ENCODE peak calls at places on chromosomes 6 and 20, in nine cellular contexts. A is brain microvascular endothelial cell, I is PC-3, C is OCI-LY7, Z is endothelial cell of umbilical vein, F is fibroblast of lung, B is heart right ventricle, D is epithelial cell of esophagus, T is GM12865. E is an unnamed sample.

GRCh38 chr6:54801669-54802068 is 44.9 kb upstream of the FAM83B start:
- DNase-seq in C (no peak), B (no peak), Z (peak), T (no peak), F (peak), A (peak), I (peak), D (peak), E (peak)

GRCh38 chr20:50624351-50625016 is 66.9 kb downstream of the RIPOR3 start:
- DNase-seq in C (peak), T (no peak), B (no peak), I (peak), D (peak), F (no peak), A (no peak), Z (no peak), E (no peak)

GRCh38 chr6:27502508-27503435 is 29.9 kb upstream of the ZNF184 start:
- DNase-seq in Z (peak), T (peak), I (peak), D (peak), C (peak), F (peak), B (peak), A (peak), E (peak)

GRCh38 chr20:44073011-44073674 is 113.8 kb downstream of the JPH2 start:
- DNase-seq in Z (no peak), F (no peak), B (no peak), I (no peak), C (no peak), D (no peak), T (no peak), A (no peak), E (no peak)

GRCh38 chr6:13470240-13471140 is 16.9 kb downstream of the GFOD1 start:
- DNase-seq in C (no peak), A (no peak), D (no peak), I (no peak), T (no peak), Z (no peak), B (no peak), F (no peak), E (no peak)

GRCh38 chr20:56929606-56930005 is 300.5 kb downstream of the TFAP2C start:
- DNase-seq in Z (no peak), F (no peak), B (no peak), D (no peak), A (no peak), I (no peak), C (no peak), T (no peak), E (no peak)

GRCh38 chr6:18506387-18507017 is 119.4 kb downstream of the RNF144B start:
- DNase-seq in Z (no peak), B (no peak), F (peak), D (no peak), T (no peak), A (peak), I (peak), C (no peak), E (no peak)

GRCh38 chr6:1765160-1765900 is 155.6 kb downstream of the FOXC1 start:
- DNase-seq in F (no peak), D (no peak), C (no peak), I (no peak), A (no peak), T (no peak), Z (peak), B (no peak), E (no peak)

GRCh38 chr6:111602481-111603404 is 2.9 kb downstream of the TRAF3IP2 start:
- DNase-seq in F (peak), Z (peak), I (no peak), C (no peak), A (peak), T (no peak), D (peak), B (peak), E (peak)

GRCh38 chr20:32454164-32455145 is 96.3 kb downstream of the ASXL1 start:
- DNase-seq in A (no peak), Z (no peak), D (no peak), T (no peak), B (no peak), C (no peak), I (no peak), F (no peak), E (no peak)

GRCh38 chr6:158536891-158537798 is 22.7 kb upstream of the TMEM181 start:
- DNase-seq in D (peak), A (no peak), B (no peak), F (peak), I (peak), T (no peak), C (no peak), Z (no peak), E (no peak)

GRCh38 chr20:32018269-32019155 is 8.3 kb downstream of the CCM2L start:
- DNase-seq in C (peak), Z (peak), A (no peak), D (peak), T (no peak), F (no peak), I (peak), B (peak), E (no peak)

GRCh38 chr6:2865270-2866182 is 23.9 kb upstream of the SERPINB1 start:
- DNase-seq in C (no peak), A (no peak), T (no peak), D (peak), Z (peak), I (no peak), B (no peak), F (peak), E (peak)

GRCh38 chr6:68082086-68082485 is 553.0 kb upstream of the ADGRB3 start:
- DNase-seq in D (no peak), A (peak), I (no peak), F (no peak), C (no peak), T (no peak), Z (no peak), B (no peak), E (peak)

GRCh38 chr20:29743101-29743931 is 1514.1 kb upstream of the DEFB115 start:
- DNase-seq in T (no peak), D (no peak), I (no peak), A (no peak), C (no peak), F (no peak), Z (no peak), B (no peak), E (no peak)

GRCh38 chr20:17556842-17557674 is 12.8 kb upstream of the DSTN start:
- DNase-seq in A (no peak), T (no peak), Z (peak), I (peak), B (peak), D (peak), F (peak), C (no peak), E (peak)

GRCh38 chr6:130282234-130282995 is 59.7 kb upstream of the SAMD3 start:
- DNase-seq in I (peak), A (peak), B (no peak), Z (peak), C (peak), D (peak), T (peak), F (peak), E (peak)

GRCh38 chr20:48531505-48531904 is 296.3 kb downstream of the PREX1 start:
- DNase-seq in C (no peak), T (no peak), Z (no peak), I (no peak), B (no peak), A (no peak), D (no peak), F (peak), E (no peak)

GRCh38 chr6:79201935-79202334 is 32.5 kb downstream of the HMGN3 start:
- DNase-seq in D (no peak), B (no peak), I (no peak), C (no peak), T (no peak), F (no peak), A (no peak), Z (no peak), E (no peak)
- TF ChIP-seq CTCF in D (no peak), B (no peak), I (no peak), C (no peak), T (no peak), F (no peak), A (no peak), Z (no peak), E (no peak)

GRCh38 chr20:51799586-51799985 is 2.7 kb downstream of the SALL4 start:
- DNase-seq in B (no peak), I (no peak), F (no peak), A (no peak), T (no peak), D (no peak), C (no peak), Z (no peak), E (no peak)

GRCh38 chr20:51800132-51800721 is 2.1 kb downstream of the SALL4 start:
- DNase-seq in F (peak), A (no peak), D (peak), C (peak), Z (peak), B (peak), I (peak), T (peak), E (peak)

GRCh38 chr20:51800769-51801219 is 1.5 kb downstream of the SALL4 start:
- DNase-seq in Z (peak), B (no peak), T (no peak), F (peak), I (peak), C (no peak), A (no peak), D (peak), E (peak)

GRCh38 chr20:51802170-51802745 is at the start of gene SALL4:
- DNase-seq in F (peak), C (no peak), T (no peak), I (no peak), A (no peak), D (no peak), Z (no peak), B (no peak), E (no peak)

GRCh38 chr20:51801220-51801991 is 915 bp downstream of the SALL4 start:
- DNase-seq in I (no peak), B (no peak), C (no peak), A (no peak), T (no peak), Z (no peak), F (no peak), D (no peak), E (no peak)
- H3K4me3 ChIP-seq in I (peak), B (peak), C (no peak), A (peak), T (no peak), Z (peak), F (peak), D (peak), E (peak)

GRCh38 chr6:97411610-97412009 is 128.6 kb upstream of the MMS22L start:
- DNase-seq in I (no peak), C (no peak), B (no peak), Z (no peak), F (no peak), D (no peak), A (no peak), T (no peak), E (no peak)

GRCh38 chr6:97401533-97401932 is 118.5 kb upstream of the MMS22L start:
- DNase-seq in C (no peak), A (peak), B (no peak), D (peak), F (peak), Z (peak), T (no peak), I (no peak), E (peak)

GRCh38 chr6:97406633-97407032 is 123.6 kb upstream of the MMS22L start:
- DNase-seq in Z (no peak), A (no peak), I (no peak), B (no peak), F (no peak), C (no peak), D (no peak), T (no peak), E (no peak)

GRCh38 chr6:97405818-97406409 is 122.9 kb upstream of the MMS22L start:
- DNase-seq in D (no peak), Z (no peak), C (no peak), T (no peak), B (no peak), A (no peak), I (no peak), F (no peak), E (no peak)
- TF ChIP-seq CTCF in D (no peak), Z (no peak), C (no peak), T (no peak), B (no peak), A (no peak), I (no peak), F (no peak), E (no peak)

DNA sequence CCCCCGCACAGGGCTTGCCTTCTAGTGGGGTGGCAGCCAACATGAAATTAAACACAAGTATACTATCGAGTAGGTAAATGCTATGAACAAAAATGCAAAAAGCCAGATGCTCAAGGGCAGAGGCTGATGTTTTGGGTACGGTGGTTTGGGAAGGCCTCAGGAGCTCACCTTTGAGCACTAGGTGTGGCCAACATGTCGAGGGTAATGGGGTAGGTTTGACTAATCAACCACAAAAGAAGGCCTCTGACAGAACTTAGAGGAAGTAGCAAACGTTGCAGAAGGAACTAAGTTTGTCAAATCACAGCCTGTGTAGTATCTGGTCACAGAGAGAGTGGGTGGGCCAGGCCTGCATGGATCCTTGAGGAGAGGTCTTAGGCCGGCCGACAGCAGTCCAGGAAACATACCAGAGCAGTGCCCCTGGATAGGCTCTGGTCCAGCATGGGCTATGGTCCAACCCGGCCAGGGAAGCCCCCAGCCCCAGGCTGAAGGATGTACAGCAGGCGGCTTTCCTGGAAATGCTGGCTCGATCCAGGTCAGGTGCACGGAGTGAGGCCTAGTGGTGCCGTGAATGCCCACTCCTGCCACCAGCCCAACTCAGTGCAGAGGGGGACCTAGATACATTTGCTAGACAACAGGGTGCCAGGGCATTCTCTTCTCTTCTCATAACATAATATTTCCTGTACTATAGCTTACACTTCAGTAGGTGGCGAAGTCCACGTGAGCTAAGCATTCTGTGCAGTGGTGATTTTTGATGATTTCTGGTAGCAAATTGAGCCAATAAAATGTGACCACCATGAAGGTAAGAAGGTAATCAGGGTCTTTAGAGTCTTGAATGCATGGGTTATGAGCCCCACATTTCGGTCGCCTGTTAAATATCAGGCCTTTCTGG is 56.3 kb upstream of the CD93 start:
- DNase-seq in I (peak), A (no peak), F (no peak), T (peak), B (no peak), D (peak), Z (no peak), C (no peak), E (no peak)
- H3K4me3 ChIP-seq in I (no peak), A (no peak), F (no peak), T (no peak), B (no peak), D (no peak), Z (no peak), C (no peak), E (no peak)

DNA sequence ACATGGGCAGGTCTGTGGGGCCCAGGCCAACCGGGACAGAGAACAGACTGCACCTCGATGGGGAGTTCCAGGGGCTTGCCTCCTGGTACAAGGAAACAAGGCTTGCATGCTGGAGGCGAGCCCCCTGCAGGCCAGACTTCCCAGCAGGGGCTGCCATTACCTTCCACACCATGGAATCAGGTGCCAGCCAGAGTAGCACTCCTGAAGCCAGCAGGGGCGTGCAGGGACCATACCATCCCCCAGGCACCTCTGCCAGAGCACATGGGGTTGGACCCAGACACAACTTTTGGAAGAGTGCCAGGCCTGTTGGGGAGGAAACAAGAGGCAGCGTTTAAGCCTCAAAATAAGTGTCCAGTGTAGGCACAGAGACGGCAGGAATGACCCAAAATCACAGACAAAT is 6.5 kb downstream of the DDO start:
- DNase-seq in T (no peak), C (no peak), B (no peak), I (no peak), Z (no peak), F (no peak), A (no peak), D (no peak), E (no peak)
- TF ChIP-seq CTCF in T (peak), C (peak), B (no peak), I (no peak), Z (no peak), F (no peak), A (peak), D (no peak), E (no peak)

DNA sequence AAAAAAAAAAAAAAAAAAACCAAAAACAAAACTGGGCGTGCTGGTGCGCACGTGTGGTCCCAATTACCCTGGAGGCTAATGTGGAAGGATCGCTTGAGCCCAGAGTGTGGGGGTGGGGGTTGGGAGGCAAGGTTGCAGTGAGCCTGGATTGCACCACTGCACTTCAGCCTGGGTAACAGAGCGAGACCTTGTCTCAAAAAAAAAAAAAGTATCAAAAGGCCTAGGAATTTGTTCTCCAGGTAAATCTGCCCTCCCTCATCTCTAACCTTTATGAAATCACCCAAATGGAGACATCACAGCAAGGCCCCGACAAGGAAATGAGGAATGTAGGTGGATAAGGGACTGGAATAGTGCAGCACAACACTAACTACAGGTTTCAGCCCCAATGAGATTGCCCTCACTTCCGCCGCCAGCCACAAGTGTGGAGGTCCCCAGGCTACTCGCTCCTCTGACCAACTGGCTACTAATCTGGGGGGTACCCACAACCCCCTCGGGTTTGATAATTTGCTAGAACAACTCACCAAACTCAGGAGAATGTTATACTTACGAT is 36.8 kb upstream of the DDR1 start:
- DNase-seq in I (no peak), Z (no peak), F (no peak), D (no peak), A (no peak), T (no peak), B (no peak), C (no peak), E (no peak)
- H3K4me3 ChIP-seq in I (no peak), Z (no peak), F (no peak), D (no peak), A (no peak), T (no peak), B (no peak), C (no peak), E (no peak)